ENCODE peak calls at places on chromosomes 13 and 19, in ten cellular contexts. N is GDM1; H is stimulated activated CD4-positive, alpha-beta T cell treated with anti-CD3 and anti-CD28 coated beads, Interleukin-1b, Interleukin-23, amount 100 ng/mL, for 24 hours; L is Kasumi-1; J is astrocyte; F is EL; R is body of pancreas; Y is HTR-8/SVneo; G is ACHN; O is activated T-helper 1 cell treated with anti-CD3 and anti-CD28 coated beads, Interleukin-2, amount 50 U/mL, for 16 hours. B is an unnamed sample.

GRCh38 chr13:20769834-20770233 is 3.9 kb downstream of the EEF1AKMT1 start:
- DNase-seq in N (no peak), H (no peak), L (no peak), J (no peak), F (no peak), R (no peak), Y (no peak), G (no peak), O (no peak), B (no peak)

GRCh38 chr13:61880576-61881283 is 465.1 kb upstream of the PCDH20 start:
- DNase-seq in N (peak), H (no peak), L (peak), J (no peak), F (no peak), R (no peak), Y (peak), G (peak), O (no peak), B (no peak)

GRCh38 chr19:34994643-34995471 is 5.3 kb upstream of the GRAMD1A start:
- DNase-seq in N (no peak), H (no peak), L (no peak), J (no peak), F (no peak), R (peak), Y (no peak), G (no peak), O (no peak), B (no peak)

GRCh38 chr19:3243851-3244700 is 19.6 kb downstream of the CELF5 start:
- DNase-seq in N (peak), H (peak), L (peak), J (peak), F (peak), R (peak), Y (no peak), G (peak), O (peak), B (no peak)

GRCh38 chr13:69683921-69684663 is 423.5 kb upstream of the ATXN8OS start:
- DNase-seq in N (no peak), H (no peak), L (no peak), J (no peak), F (no peak), R (no peak), Y (no peak), G (no peak), O (no peak), B (no peak)

GRCh38 chr13:79128158-79128557 is 277.9 kb downstream of the RBM26 start:
- DNase-seq in N (no peak), H (no peak), L (peak), J (peak), F (peak), R (no peak), Y (peak), G (peak), O (no peak), B (no peak)

GRCh38 chr13:51793570-51794273 is 10.2 kb downstream of the DHRS12 start:
- DNase-seq in N (peak), H (no peak), L (peak), J (peak), F (peak), R (peak), Y (peak), G (peak), O (no peak), B (no peak)

GRCh38 chr13:23386533-23386932 is 47.0 kb downstream of the SACS start:
- DNase-seq in N (no peak), H (no peak), L (no peak), J (no peak), F (no peak), R (no peak), Y (no peak), G (no peak), O (no peak), B (no peak)

GRCh38 chr19:42290523-42291436 is 11.2 kb upstream of the PRR19 start:
- DNase-seq in N (peak), H (no peak), L (peak), J (no peak), F (peak), R (no peak), Y (no peak), G (peak), O (peak), B (peak)

GRCh38 chr19:2015611-2015950 is at the start of gene BTBD2:
- DNase-seq in N (peak), H (no peak), L (peak), J (peak), F (peak), R (peak), Y (no peak), G (peak), O (no peak), B (no peak)

GRCh38 chr13:101552797-101553196 is 100.3 kb downstream of the ITGBL1 start:
- DNase-seq in N (no peak), H (no peak), L (no peak), J (peak), F (peak), R (no peak), Y (peak), G (no peak), O (no peak), B (no peak)

GRCh38 chr19:3805859-3806258 is 19.7 kb upstream of the MATK start:
- DNase-seq in N (no peak), H (no peak), L (no peak), J (no peak), F (no peak), R (no peak), Y (no peak), G (no peak), O (no peak), B (no peak)

GRCh38 chr19:10604460-10604980 is 17.4 kb upstream of the AP1M2 start:
- DNase-seq in N (no peak), H (no peak), L (no peak), J (no peak), F (peak), R (peak), Y (no peak), G (no peak), O (no peak), B (peak)

GRCh38 chr19:29596885-29597525 is 9.1 kb upstream of the POP4 start:
- DNase-seq in N (no peak), H (no peak), L (no peak), J (peak), F (peak), R (no peak), Y (no peak), G (no peak), O (no peak), B (no peak)

GRCh38 chr13:105655046-105655445 is 880.4 kb downstream of the EFNB2 start:
- DNase-seq in N (no peak), H (no peak), L (no peak), J (peak), F (peak), R (no peak), Y (no peak), G (peak), O (no peak), B (no peak)

GRCh38 chr19:16325671-16326400 is 1.2 kb downstream of the KLF2 start:
- DNase-seq in N (no peak), H (no peak), L (no peak), J (no peak), F (peak), R (no peak), Y (peak), G (no peak), O (no peak), B (peak)

GRCh38 chr19:19552811-19553210 is 14.7 kb downstream of the CILP2 start:
- DNase-seq in N (no peak), H (no peak), L (no peak), J (no peak), F (peak), R (no peak), Y (peak), G (peak), O (no peak), B (no peak)

GRCh38 chr13:106455777-106456176 is 79.7 kb downstream of the EFNB2 start:
- DNase-seq in N (no peak), H (no peak), L (no peak), J (peak), F (no peak), R (no peak), Y (no peak), G (no peak), O (no peak), B (no peak)

GRCh38 chr19:37655689-37656491 is 625 bp upstream of the ZFP30 start:
- DNase-seq in N (peak), H (peak), L (peak), J (peak), F (peak), R (peak), Y (peak), G (peak), O (peak), B (peak)

GRCh38 chr19:43432866-43433673 is 18.4 kb downstream of the TEX101 start:
- DNase-seq in N (peak), H (no peak), L (peak), J (peak), F (peak), R (peak), Y (peak), G (peak), O (peak), B (peak)

GRCh38 chr19:45485301-45486077 is 11.4 kb downstream of the RTN2 start:
- DNase-seq in N (peak), H (peak), L (peak), J (peak), F (peak), R (peak), Y (peak), G (peak), O (peak), B (peak)

GRCh38 chr19:2736550-2737190 is 3.1 kb downstream of the SLC39A3 start:
- DNase-seq in N (no peak), H (no peak), L (no peak), J (no peak), F (no peak), R (no peak), Y (no peak), G (no peak), O (no peak), B (no peak)

GRCh38 chr13:113161433-113161832 is 3.0 kb downstream of the PROZ start:
- DNase-seq in N (no peak), H (no peak), L (no peak), J (no peak), F (no peak), R (no peak), Y (no peak), G (no peak), O (no peak), B (no peak)

GRCh38 chr13:26420282-26420960 is 137.1 kb upstream of the WASF3 start:
- DNase-seq in N (no peak), H (no peak), L (no peak), J (peak), F (no peak), R (no peak), Y (no peak), G (no peak), O (no peak), B (no peak)

GRCh38 chr13:46053162-46054012 is 841 bp upstream of the ZC3H13 start:
- DNase-seq in N (no peak), H (no peak), L (no peak), J (no peak), F (peak), R (no peak), Y (no peak), G (no peak), O (no peak), B (no peak)

GRCh38 chr19:13001166-13001501 is 5.9 kb downstream of the NFIX start:
- DNase-seq in N (no peak), H (no peak), L (no peak), J (no peak), F (no peak), R (no peak), Y (no peak), G (no peak), O (no peak), B (no peak)

GRCh38 chr13:53197424-53197823 is 168.8 kb downstream of the OLFM4 start:
- DNase-seq in N (no peak), H (no peak), L (no peak), J (no peak), F (no peak), R (no peak), Y (no peak), G (no peak), O (no peak), B (no peak)

GRCh38 chr19:2371656-2372055 is 11.6 kb downstream of the TMPRSS9 start:
- DNase-seq in N (no peak), H (no peak), L (no peak), J (no peak), F (peak), R (no peak), Y (peak), G (no peak), O (no peak), B (no peak)

GRCh38 chr19:58581227-58582141 is 8.3 kb upstream of the MZF1 start:
- DNase-seq in N (no peak), H (peak), L (no peak), J (peak), F (peak), R (peak), Y (peak), G (no peak), O (peak), B (peak)

GRCh38 chr19:46639356-46640061 is 3.5 kb upstream of the GNG8 start:
- DNase-seq in N (no peak), H (no peak), L (no peak), J (peak), F (peak), R (peak), Y (peak), G (peak), O (no peak), B (no peak)

GRCh38 chr19:30425885-30426838 is 54.0 kb downstream of the ZNF536 start:
- DNase-seq in N (no peak), H (no peak), L (no peak), J (no peak), F (no peak), R (no peak), Y (no peak), G (no peak), O (no peak), B (no peak)

GRCh38 chr13:45393941-45394570 is 24.1 kb downstream of the SLC25A30 start:
- DNase-seq in N (peak), H (no peak), L (peak), J (peak), F (peak), R (peak), Y (peak), G (peak), O (no peak), B (no peak)

GRCh38 chr19:6181119-6181518 is 45.7 kb downstream of the ACSBG2 start:
- DNase-seq in N (no peak), H (no peak), L (no peak), J (no peak), F (no peak), R (no peak), Y (no peak), G (no peak), O (no peak), B (no peak)

GRCh38 chr19:1074512-1075283 is 7.7 kb downstream of the ARHGAP45 start:
- DNase-seq in N (peak), H (peak), L (peak), J (no peak), F (no peak), R (peak), Y (no peak), G (peak), O (peak), B (peak)

GRCh38 chr19:29884044-29884443 is 58.0 kb upstream of the URI1 start:
- DNase-seq in N (no peak), H (no peak), L (no peak), J (no peak), F (no peak), R (no peak), Y (no peak), G (no peak), O (no peak), B (no peak)

GRCh38 chr13:31697290-31697689 is 42.0 kb upstream of the RXFP2 start:
- DNase-seq in N (no peak), H (no peak), L (no peak), J (peak), F (peak), R (no peak), Y (no peak), G (no peak), O (no peak), B (no peak)